ENCODE peak calls at places on chromosomes 12 and 14, in seven cellular contexts. R, G, D, B, E, M and W are unnamed samples.

GRCh38 chr12:96401061-96401871 is 1.0 kb upstream of the CDK17 start:
- DNase-seq in R (no peak), G (peak), D (peak), B (no peak), E (peak), M (no peak), W (peak)

GRCh38 chr12:131755305-131756113 is 44.6 kb downstream of the SFSWAP start:
- DNase-seq in R (no peak), G (no peak), D (peak), B (no peak), E (peak), M (no peak), W (no peak)

GRCh38 chr12:96164951-96165858 is 29.0 kb upstream of the ELK3 start:
- DNase-seq in R (no peak), G (no peak), D (no peak), B (no peak), E (no peak), M (no peak), W (no peak)

GRCh38 chr14:93234798-93235197 is 27.7 kb downstream of the UBR7 start:
- DNase-seq in R (peak), G (no peak), D (peak), B (no peak), E (no peak), M (no peak), W (no peak)

GRCh38 chr12:52647601-52648000 is 4.4 kb downstream of the KRT2 start:
- DNase-seq in R (no peak), G (no peak), D (no peak), B (no peak), E (no peak), M (no peak), W (no peak)

GRCh38 chr12:50400104-50400637 is 514 bp upstream of the LARP4 start:
- DNase-seq in R (no peak), G (no peak), D (no peak), B (no peak), E (no peak), M (no peak), W (no peak)

GRCh38 chr12:111330800-111331752 is 37.8 kb downstream of the PHETA1 start:
- DNase-seq in R (no peak), G (no peak), D (peak), B (no peak), E (no peak), M (no peak), W (no peak)

GRCh38 chr14:36315159-36315853 is 5.1 kb downstream of the MBIP start:
- DNase-seq in R (no peak), G (no peak), D (no peak), B (no peak), E (no peak), M (no peak), W (no peak)

GRCh38 chr14:105532735-105533141 is 6.4 kb downstream of the TMEM121 start:
- DNase-seq in R (no peak), G (no peak), D (no peak), B (no peak), E (no peak), M (no peak), W (no peak)

GRCh38 chr14:61811882-61812346 is 49.7 kb downstream of the SNAPC1 start:
- DNase-seq in R (no peak), G (no peak), D (no peak), B (no peak), E (no peak), M (no peak), W (no peak)

GRCh38 chr12:107843351-107844311 is 69.1 kb downstream of the ASCL4 start:
- DNase-seq in R (no peak), G (no peak), D (no peak), B (no peak), E (no peak), M (no peak), W (no peak)

GRCh38 chr12:78096909-78097597 is 266.4 kb downstream of the NAV3 start:
- DNase-seq in R (no peak), G (no peak), D (no peak), B (no peak), E (no peak), M (no peak), W (no peak)

GRCh38 chr12:53994691-53995310 is 5.2 kb upstream of the HOXC9 start:
- DNase-seq in R (no peak), G (no peak), D (no peak), B (no peak), E (no peak), M (no peak), W (no peak)

GRCh38 chr14:83071888-83072501 is 1538.3 kb upstream of the SEL1L start:
- DNase-seq in R (no peak), G (no peak), D (peak), B (no peak), E (no peak), M (no peak), W (no peak)

GRCh38 chr12:11836282-11836963 is 186.9 kb downstream of the ETV6 start:
- DNase-seq in R (no peak), G (no peak), D (no peak), B (no peak), E (no peak), M (no peak), W (peak)

GRCh38 chr12:77725611-77726010 is 105.1 kb upstream of the NAV3 start:
- DNase-seq in R (peak), G (no peak), D (peak), B (no peak), E (no peak), M (no peak), W (no peak)

GRCh38 chr12:89999699-90000505 is 291.3 kb upstream of the ATP2B1 start:
- DNase-seq in R (no peak), G (no peak), D (peak), B (no peak), E (no peak), M (no peak), W (no peak)

GRCh38 chr12:45742590-45742989 is 13.1 kb downstream of the ARID2 start:
- DNase-seq in R (no peak), G (no peak), D (no peak), B (no peak), E (no peak), M (no peak), W (no peak)

GRCh38 chr12:132341318-132342050 is 12.1 kb upstream of the GALNT9 start:
- DNase-seq in R (no peak), G (no peak), D (no peak), B (no peak), E (no peak), M (no peak), W (no peak)

GRCh38 chr12:24943947-24944597 is 4.8 kb downstream of the BCAT1 start:
- DNase-seq in R (no peak), G (no peak), D (no peak), B (no peak), E (no peak), M (no peak), W (no peak)

GRCh38 chr12:53974084-53975018 is at the start of gene HOTAIR:
- DNase-seq in R (peak), G (no peak), D (peak), B (no peak), E (no peak), M (no peak), W (no peak)